ENCODE peak calls at places on chromosome 2, in eight cellular contexts. One of them, this sample, is unnamed.

GRCh38 chr2:234026693-234027254 is 23.7 kb upstream of the SPP2 start:
- DNase-seq in BE2C: no peak
- DNase-seq in fibroblast of lung: no peak
- DNase-seq in AG09309: no peak
- DNase-seq in body of pancreas: no peak
- DNase-seq in neural crest cell: no peak
- DNase-seq in AG10803: no peak
- DNase-seq in endothelial cell of umbilical vein: no peak
- DNase-seq in this sample: no peak

GRCh38 chr2:115364078-115364477 is 921.6 kb downstream of the DPP10 start:
- DNase-seq in BE2C: no peak
- DNase-seq in fibroblast of lung: peak
- DNase-seq in AG09309: no peak
- DNase-seq in body of pancreas: no peak
- DNase-seq in neural crest cell: no peak
- DNase-seq in AG10803: no peak
- DNase-seq in endothelial cell of umbilical vein: no peak
- DNase-seq in this sample: no peak

GRCh38 chr2:118031566-118031965 is 17.7 kb upstream of the CCDC93 start:
- DNase-seq in BE2C: no peak
- DNase-seq in fibroblast of lung: no peak
- DNase-seq in AG09309: no peak
- DNase-seq in body of pancreas: no peak
- DNase-seq in neural crest cell: no peak
- DNase-seq in AG10803: no peak
- DNase-seq in endothelial cell of umbilical vein: no peak
- DNase-seq in this sample: no peak

GRCh38 chr2:47842846-47843245 is 59.9 kb downstream of the MSH6 start:
- DNase-seq in BE2C: no peak
- DNase-seq in fibroblast of lung: peak
- DNase-seq in AG09309: no peak
- DNase-seq in body of pancreas: no peak
- DNase-seq in neural crest cell: no peak
- DNase-seq in AG10803: no peak
- DNase-seq in endothelial cell of umbilical vein: no peak
- DNase-seq in this sample: no peak

GRCh38 chr2:19868705-19869550 is 32.9 kb downstream of the TTC32 start:
- DNase-seq in BE2C: peak
- DNase-seq in fibroblast of lung: peak
- DNase-seq in AG09309: no peak
- DNase-seq in body of pancreas: peak
- DNase-seq in neural crest cell: peak
- DNase-seq in AG10803: peak
- DNase-seq in endothelial cell of umbilical vein: no peak
- DNase-seq in this sample: peak

GRCh38 chr2:100321181-100321880 is 970 bp downstream of the LONRF2 start:
- DNase-seq in BE2C: peak
- DNase-seq in fibroblast of lung: peak
- DNase-seq in AG09309: no peak
- DNase-seq in body of pancreas: peak
- DNase-seq in neural crest cell: peak
- DNase-seq in AG10803: no peak
- DNase-seq in endothelial cell of umbilical vein: peak
- DNase-seq in this sample: peak

GRCh38 chr2:111101592-111101991 is 19.1 kb upstream of the BCL2L11 start:
- DNase-seq in BE2C: no peak
- DNase-seq in fibroblast of lung: no peak
- DNase-seq in AG09309: no peak
- DNase-seq in body of pancreas: no peak
- DNase-seq in neural crest cell: no peak
- DNase-seq in AG10803: no peak
- DNase-seq in endothelial cell of umbilical vein: no peak
- DNase-seq in this sample: no peak

GRCh38 chr2:73931531-73932500 is 5.1 kb downstream of the DGUOK start:
- DNase-seq in BE2C: no peak
- DNase-seq in fibroblast of lung: peak
- DNase-seq in AG09309: no peak
- DNase-seq in body of pancreas: no peak
- DNase-seq in neural crest cell: no peak
- DNase-seq in AG10803: peak
- DNase-seq in endothelial cell of umbilical vein: no peak
- DNase-seq in this sample: no peak

GRCh38 chr2:216281881-216282280 is 90.4 kb downstream of the MARCHF4 start:
- DNase-seq in BE2C: no peak
- DNase-seq in fibroblast of lung: no peak
- DNase-seq in AG09309: no peak
- DNase-seq in body of pancreas: no peak
- DNase-seq in neural crest cell: no peak
- DNase-seq in AG10803: no peak
- DNase-seq in endothelial cell of umbilical vein: no peak
- DNase-seq in this sample: no peak

GRCh38 chr2:121356058-121356640 is 71.1 kb upstream of the TFCP2L1 start:
- DNase-seq in BE2C: peak
- DNase-seq in fibroblast of lung: peak
- DNase-seq in AG09309: peak
- DNase-seq in body of pancreas: peak
- DNase-seq in neural crest cell: peak
- DNase-seq in AG10803: peak
- DNase-seq in endothelial cell of umbilical vein: peak
- DNase-seq in this sample: peak

GRCh38 chr2:97761192-97761591 is 47.8 kb downstream of the ZAP70 start:
- DNase-seq in BE2C: no peak
- DNase-seq in fibroblast of lung: no peak
- DNase-seq in AG09309: no peak
- DNase-seq in body of pancreas: no peak
- DNase-seq in neural crest cell: no peak
- DNase-seq in AG10803: no peak
- DNase-seq in endothelial cell of umbilical vein: no peak
- DNase-seq in this sample: no peak

GRCh38 chr2:192153561-192153960 is 41.2 kb downstream of the TMEFF2 start:
- DNase-seq in BE2C: no peak
- DNase-seq in fibroblast of lung: no peak
- DNase-seq in AG09309: no peak
- DNase-seq in body of pancreas: no peak
- DNase-seq in neural crest cell: no peak
- DNase-seq in AG10803: no peak
- DNase-seq in endothelial cell of umbilical vein: no peak
- DNase-seq in this sample: no peak

GRCh38 chr2:72127401-72128058 is 20.1 kb downstream of the CYP26B1 start:
- DNase-seq in BE2C: no peak
- DNase-seq in fibroblast of lung: no peak
- DNase-seq in AG09309: no peak
- DNase-seq in body of pancreas: no peak
- DNase-seq in neural crest cell: no peak
- DNase-seq in AG10803: no peak
- DNase-seq in endothelial cell of umbilical vein: no peak
- DNase-seq in this sample: no peak

GRCh38 chr2:240250985-240251847 is 110.8 kb upstream of the OTOS start:
- DNase-seq in BE2C: peak
- DNase-seq in fibroblast of lung: peak
- DNase-seq in AG09309: peak
- DNase-seq in body of pancreas: peak
- DNase-seq in neural crest cell: peak
- DNase-seq in AG10803: peak
- DNase-seq in endothelial cell of umbilical vein: peak
- DNase-seq in this sample: peak

GRCh38 chr2:195879153-195879552 is 189.5 kb downstream of the DNAH7 start:
- DNase-seq in BE2C: no peak
- DNase-seq in fibroblast of lung: no peak
- DNase-seq in AG09309: no peak
- DNase-seq in body of pancreas: no peak
- DNase-seq in neural crest cell: no peak
- DNase-seq in AG10803: no peak
- DNase-seq in endothelial cell of umbilical vein: peak
- DNase-seq in this sample: no peak

GRCh38 chr2:218834685-218835084 is 3.1 kb upstream of the PRKAG3 start:
- DNase-seq in BE2C: no peak
- DNase-seq in fibroblast of lung: no peak
- DNase-seq in AG09309: no peak
- DNase-seq in body of pancreas: no peak
- DNase-seq in neural crest cell: no peak
- DNase-seq in AG10803: no peak
- DNase-seq in endothelial cell of umbilical vein: no peak
- DNase-seq in this sample: no peak

GRCh38 chr2:157442636-157443035 is 1.3 kb downstream of the CYTIP start:
- DNase-seq in BE2C: no peak
- DNase-seq in fibroblast of lung: no peak
- DNase-seq in AG09309: no peak
- DNase-seq in body of pancreas: no peak
- DNase-seq in neural crest cell: no peak
- DNase-seq in AG10803: no peak
- DNase-seq in endothelial cell of umbilical vein: no peak
- DNase-seq in this sample: no peak

GRCh38 chr2:43774617-43775016 is 778 bp downstream of the DYNC2LI1 start:
- DNase-seq in BE2C: no peak
- DNase-seq in fibroblast of lung: no peak
- DNase-seq in AG09309: no peak
- DNase-seq in body of pancreas: peak
- DNase-seq in neural crest cell: no peak
- DNase-seq in AG10803: no peak
- DNase-seq in endothelial cell of umbilical vein: no peak
- DNase-seq in this sample: no peak

GRCh38 chr2:177161741-177162440 is 50.7 kb upstream of the HNRNPA3 start:
- DNase-seq in BE2C: no peak
- DNase-seq in fibroblast of lung: peak
- DNase-seq in AG09309: no peak
- DNase-seq in body of pancreas: peak
- DNase-seq in neural crest cell: no peak
- DNase-seq in AG10803: peak
- DNase-seq in endothelial cell of umbilical vein: peak
- DNase-seq in this sample: no peak
- TF ChIP-seq CTCF in BE2C: peak
- TF ChIP-seq CTCF in fibroblast of lung: peak
- TF ChIP-seq CTCF in AG09309: peak
- TF ChIP-seq CTCF in body of pancreas: peak
- TF ChIP-seq CTCF in neural crest cell: peak
- TF ChIP-seq CTCF in AG10803: peak
- TF ChIP-seq CTCF in endothelial cell of umbilical vein: peak
- TF ChIP-seq CTCF in this sample: peak

GRCh38 chr2:58871469-58872142 is 630.5 kb upstream of the FANCL start:
- DNase-seq in BE2C: no peak
- DNase-seq in fibroblast of lung: no peak
- DNase-seq in AG09309: no peak
- DNase-seq in body of pancreas: no peak
- DNase-seq in neural crest cell: no peak
- DNase-seq in AG10803: no peak
- DNase-seq in endothelial cell of umbilical vein: no peak
- DNase-seq in this sample: no peak
- TF ChIP-seq CTCF in BE2C: peak
- TF ChIP-seq CTCF in fibroblast of lung: no peak
- TF ChIP-seq CTCF in AG09309: peak
- TF ChIP-seq CTCF in body of pancreas: no peak
- TF ChIP-seq CTCF in neural crest cell: peak
- TF ChIP-seq CTCF in AG10803: no peak
- TF ChIP-seq CTCF in endothelial cell of umbilical vein: no peak
- TF ChIP-seq CTCF in this sample: peak

DNA sequence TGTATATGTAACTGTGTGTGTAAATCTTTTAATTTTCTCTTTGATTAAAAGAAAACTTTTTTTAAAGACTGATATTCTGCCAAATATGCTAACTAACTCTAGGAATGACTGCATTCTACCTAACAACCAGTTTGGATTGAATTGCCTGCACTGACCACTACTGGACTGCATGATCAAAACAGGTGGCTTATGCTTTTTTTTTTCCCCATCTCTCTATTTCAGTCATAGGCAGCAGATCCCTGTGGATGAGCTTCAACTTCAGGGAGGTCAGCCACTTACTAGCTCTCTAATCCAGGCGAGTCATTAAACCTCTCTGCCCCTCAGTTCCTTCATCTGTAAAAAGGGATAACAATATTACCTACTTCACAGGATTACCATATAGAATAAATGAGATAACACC is 138.6 kb upstream of the SERTAD2 start:
- DNase-seq in BE2C: no peak
- DNase-seq in fibroblast of lung: no peak
- DNase-seq in AG09309: no peak
- DNase-seq in body of pancreas: no peak
- DNase-seq in neural crest cell: no peak
- DNase-seq in AG10803: no peak
- DNase-seq in endothelial cell of umbilical vein: peak
- DNase-seq in this sample: no peak
- TF ChIP-seq CTCF in BE2C: no peak
- TF ChIP-seq CTCF in fibroblast of lung: no peak
- TF ChIP-seq CTCF in AG09309: no peak
- TF ChIP-seq CTCF in body of pancreas: no peak
- TF ChIP-seq CTCF in neural crest cell: no peak
- TF ChIP-seq CTCF in AG10803: peak
- TF ChIP-seq CTCF in endothelial cell of umbilical vein: peak
- TF ChIP-seq CTCF in this sample: no peak

DNA sequence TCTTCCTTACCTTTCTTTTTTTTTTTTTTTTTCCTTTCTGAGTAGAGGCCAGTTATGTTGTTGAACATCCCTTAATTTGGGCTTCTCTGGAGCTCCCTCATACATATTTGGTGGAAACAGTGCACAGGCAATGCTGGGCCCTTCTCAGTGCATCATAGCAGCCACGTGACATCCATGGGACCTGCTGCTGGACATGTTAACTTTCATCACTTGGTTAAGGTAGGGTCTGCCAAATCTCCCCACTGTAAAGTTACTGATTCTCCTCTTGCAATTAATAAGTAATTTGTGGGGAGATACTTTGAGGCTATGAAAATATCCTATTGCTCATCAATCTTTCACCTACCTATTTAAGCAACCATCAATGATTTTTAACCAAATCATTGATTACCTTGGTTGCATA is 211.5 kb upstream of the LYPD1 start:
- DNase-seq in BE2C: no peak
- DNase-seq in fibroblast of lung: no peak
- DNase-seq in AG09309: no peak
- DNase-seq in body of pancreas: no peak
- DNase-seq in neural crest cell: no peak
- DNase-seq in AG10803: no peak
- DNase-seq in endothelial cell of umbilical vein: no peak
- DNase-seq in this sample: no peak
- TF ChIP-seq CTCF in BE2C: no peak
- TF ChIP-seq CTCF in fibroblast of lung: no peak
- TF ChIP-seq CTCF in AG09309: no peak
- TF ChIP-seq CTCF in body of pancreas: no peak
- TF ChIP-seq CTCF in neural crest cell: no peak
- TF ChIP-seq CTCF in AG10803: no peak
- TF ChIP-seq CTCF in endothelial cell of umbilical vein: no peak
- TF ChIP-seq CTCF in this sample: no peak

GRCh38 chr2:105344704-105345345 is 7.5 kb downstream of the C2orf49 start:
- DNase-seq in BE2C: no peak
- DNase-seq in fibroblast of lung: no peak
- DNase-seq in AG09309: peak
- DNase-seq in body of pancreas: no peak
- DNase-seq in neural crest cell: no peak
- DNase-seq in AG10803: peak
- DNase-seq in endothelial cell of umbilical vein: peak
- DNase-seq in this sample: no peak
- TF ChIP-seq CTCF in BE2C: peak
- TF ChIP-seq CTCF in fibroblast of lung: no peak
- TF ChIP-seq CTCF in AG09309: peak
- TF ChIP-seq CTCF in body of pancreas: peak
- TF ChIP-seq CTCF in neural crest cell: peak
- TF ChIP-seq CTCF in AG10803: peak
- TF ChIP-seq CTCF in endothelial cell of umbilical vein: peak
- TF ChIP-seq CTCF in this sample: peak

This sample was measured in progenitor cell of endocrine pancreas.